ENCODE peak calls at places on chromosomes 1 and 21, in seven cellular contexts. One of them, this sample, is unnamed.

GRCh38 chr1:90831910-90832309 is 114.8 kb upstream of the BARHL2 start:
- DNase-seq in uterus: no peak
- DNase-seq in GM23248: no peak
- DNase-seq in heart left ventricle: no peak
- DNase-seq in vagina: no peak
- DNase-seq in dorsolateral prefrontal cortex: no peak
- DNase-seq in iPS DF 6.9: no peak
- DNase-seq in this sample: no peak

GRCh38 chr1:91844862-91845528 is 41.0 kb downstream of the TGFBR3 start:
- DNase-seq in uterus: peak
- DNase-seq in GM23248: peak
- DNase-seq in heart left ventricle: peak
- DNase-seq in vagina: peak
- DNase-seq in dorsolateral prefrontal cortex: no peak
- DNase-seq in iPS DF 6.9: no peak
- DNase-seq in this sample: peak

GRCh38 chr1:41659159-41659495 is 174.6 kb upstream of the EDN2 start:
- DNase-seq in uterus: no peak
- DNase-seq in GM23248: no peak
- DNase-seq in heart left ventricle: no peak
- DNase-seq in vagina: no peak
- DNase-seq in dorsolateral prefrontal cortex: no peak
- DNase-seq in iPS DF 6.9: no peak
- DNase-seq in this sample: no peak

GRCh38 chr1:15765495-15766194 is 7.0 kb downstream of the FBLIM1 start:
- DNase-seq in uterus: no peak
- DNase-seq in GM23248: peak
- DNase-seq in heart left ventricle: no peak
- DNase-seq in vagina: no peak
- DNase-seq in dorsolateral prefrontal cortex: no peak
- DNase-seq in iPS DF 6.9: no peak
- DNase-seq in this sample: no peak

GRCh38 chr1:18929686-18930085 is 26.8 kb downstream of the IFFO2 start:
- DNase-seq in uterus: no peak
- DNase-seq in GM23248: peak
- DNase-seq in heart left ventricle: no peak
- DNase-seq in vagina: no peak
- DNase-seq in dorsolateral prefrontal cortex: no peak
- DNase-seq in iPS DF 6.9: no peak
- DNase-seq in this sample: no peak

GRCh38 chr21:16709866-16710550 is 802.8 kb upstream of the CXADR start:
- DNase-seq in uterus: peak
- DNase-seq in GM23248: peak
- DNase-seq in heart left ventricle: no peak
- DNase-seq in vagina: no peak
- DNase-seq in dorsolateral prefrontal cortex: no peak
- DNase-seq in iPS DF 6.9: no peak
- DNase-seq in this sample: peak

GRCh38 chr1:67831850-67832513 is 1.3 kb downstream of the GNG12 start:
- DNase-seq in uterus: peak
- DNase-seq in GM23248: peak
- DNase-seq in heart left ventricle: peak
- DNase-seq in vagina: peak
- DNase-seq in dorsolateral prefrontal cortex: no peak
- DNase-seq in iPS DF 6.9: no peak
- DNase-seq in this sample: peak

GRCh38 chr1:221858758-221859157 is 116.9 kb upstream of the DUSP10 start:
- DNase-seq in uterus: no peak
- DNase-seq in GM23248: peak
- DNase-seq in heart left ventricle: no peak
- DNase-seq in vagina: no peak
- DNase-seq in dorsolateral prefrontal cortex: no peak
- DNase-seq in iPS DF 6.9: no peak
- DNase-seq in this sample: no peak

GRCh38 chr1:24329797-24330543 is 10.8 kb downstream of the GRHL3 start:
- DNase-seq in uterus: no peak
- DNase-seq in GM23248: peak
- DNase-seq in heart left ventricle: no peak
- DNase-seq in vagina: no peak
- DNase-seq in dorsolateral prefrontal cortex: no peak
- DNase-seq in iPS DF 6.9: no peak
- DNase-seq in this sample: no peak

GRCh38 chr1:233440952-233441401 is 113.5 kb downstream of the MAP3K21 start:
- DNase-seq in uterus: no peak
- DNase-seq in GM23248: peak
- DNase-seq in heart left ventricle: no peak
- DNase-seq in vagina: no peak
- DNase-seq in dorsolateral prefrontal cortex: no peak
- DNase-seq in iPS DF 6.9: peak
- DNase-seq in this sample: no peak

GRCh38 chr1:231584117-231584516 is 42.5 kb upstream of the DISC1 start:
- DNase-seq in uterus: no peak
- DNase-seq in GM23248: peak
- DNase-seq in heart left ventricle: no peak
- DNase-seq in vagina: no peak
- DNase-seq in dorsolateral prefrontal cortex: no peak
- DNase-seq in iPS DF 6.9: no peak
- DNase-seq in this sample: no peak

GRCh38 chr1:111604931-111605330 is 14.7 kb upstream of the RAP1A start:
- DNase-seq in uterus: no peak
- DNase-seq in GM23248: peak
- DNase-seq in heart left ventricle: no peak
- DNase-seq in vagina: no peak
- DNase-seq in dorsolateral prefrontal cortex: no peak
- DNase-seq in iPS DF 6.9: no peak
- DNase-seq in this sample: no peak

GRCh38 chr1:31867546-31867945 is 51.7 kb upstream of the SPOCD1 start:
- DNase-seq in uterus: no peak
- DNase-seq in GM23248: no peak
- DNase-seq in heart left ventricle: no peak
- DNase-seq in vagina: no peak
- DNase-seq in dorsolateral prefrontal cortex: no peak
- DNase-seq in iPS DF 6.9: no peak
- DNase-seq in this sample: no peak

GRCh38 chr1:31394628-31395193 is 18.3 kb upstream of the SERINC2 start:
- DNase-seq in uterus: peak
- DNase-seq in GM23248: peak
- DNase-seq in heart left ventricle: peak
- DNase-seq in vagina: no peak
- DNase-seq in dorsolateral prefrontal cortex: peak
- DNase-seq in iPS DF 6.9: no peak
- DNase-seq in this sample: peak

GRCh38 chr1:60078182-60078581 is 4.6 kb upstream of the C1orf87 start:
- DNase-seq in uterus: no peak
- DNase-seq in GM23248: peak
- DNase-seq in heart left ventricle: no peak
- DNase-seq in vagina: no peak
- DNase-seq in dorsolateral prefrontal cortex: no peak
- DNase-seq in iPS DF 6.9: no peak
- DNase-seq in this sample: no peak

GRCh38 chr1:174606471-174606870 is 158.7 kb downstream of the GPR52 start:
- DNase-seq in uterus: no peak
- DNase-seq in GM23248: no peak
- DNase-seq in heart left ventricle: no peak
- DNase-seq in vagina: no peak
- DNase-seq in dorsolateral prefrontal cortex: no peak
- DNase-seq in iPS DF 6.9: no peak
- DNase-seq in this sample: no peak

GRCh38 chr1:174605198-174605597 is 157.4 kb downstream of the GPR52 start:
- DNase-seq in uterus: no peak
- DNase-seq in GM23248: no peak
- DNase-seq in heart left ventricle: no peak
- DNase-seq in vagina: no peak
- DNase-seq in dorsolateral prefrontal cortex: no peak
- DNase-seq in iPS DF 6.9: no peak
- DNase-seq in this sample: no peak
- H3K27ac ChIP-seq in uterus: no peak
- H3K27ac ChIP-seq in GM23248: no peak
- H3K27ac ChIP-seq in heart left ventricle: no peak
- H3K27ac ChIP-seq in vagina: no peak
- H3K27ac ChIP-seq in dorsolateral prefrontal cortex: no peak
- H3K27ac ChIP-seq in iPS DF 6.9: no peak
- H3K27ac ChIP-seq in this sample: no peak

DNA sequence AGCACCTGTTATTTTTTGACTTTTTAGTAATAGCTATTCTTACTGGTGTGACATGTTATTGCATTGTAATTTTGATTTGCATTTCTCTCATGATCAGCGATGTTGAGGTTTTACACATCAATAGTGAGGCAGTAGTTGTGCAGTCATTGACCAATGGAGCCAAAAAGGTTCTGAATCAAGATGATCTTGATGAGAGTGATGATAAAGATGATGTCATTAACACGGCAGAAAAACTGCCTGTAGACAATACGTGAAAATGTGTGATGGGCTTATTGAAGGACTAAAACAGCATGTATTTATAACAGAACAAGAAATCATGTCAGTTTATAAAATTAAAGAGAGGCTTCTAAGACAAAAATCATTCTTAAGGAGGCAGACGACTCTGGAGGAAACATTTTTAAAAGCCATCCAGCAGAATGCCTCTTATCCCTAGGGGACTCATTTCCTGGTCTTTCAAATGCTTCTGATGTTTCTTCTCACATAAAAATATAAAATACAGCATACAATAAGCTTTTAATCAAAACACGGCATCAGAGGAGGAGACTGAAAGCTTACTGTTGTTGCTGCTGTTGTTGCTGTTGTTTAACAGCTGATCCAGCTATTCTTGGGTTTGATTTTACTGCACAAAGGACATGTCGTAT is 400.4 kb downstream of the LTN1 start:
- DNase-seq in uterus: no peak
- DNase-seq in GM23248: no peak
- DNase-seq in heart left ventricle: no peak
- DNase-seq in vagina: no peak
- DNase-seq in dorsolateral prefrontal cortex: no peak
- DNase-seq in iPS DF 6.9: no peak
- DNase-seq in this sample: no peak
- H3K27ac ChIP-seq in uterus: no peak
- H3K27ac ChIP-seq in GM23248: no peak
- H3K27ac ChIP-seq in heart left ventricle: no peak
- H3K27ac ChIP-seq in vagina: no peak
- H3K27ac ChIP-seq in dorsolateral prefrontal cortex: no peak
- H3K27ac ChIP-seq in iPS DF 6.9: no peak
- H3K27ac ChIP-seq in this sample: no peak

GRCh38 chr1:243397613-243398321 is 141.9 kb downstream of the SDCCAG8 start:
- DNase-seq in uterus: no peak
- DNase-seq in GM23248: no peak
- DNase-seq in heart left ventricle: no peak
- DNase-seq in vagina: no peak
- DNase-seq in dorsolateral prefrontal cortex: no peak
- DNase-seq in iPS DF 6.9: no peak
- DNase-seq in this sample: no peak
- H3K27ac ChIP-seq in uterus: no peak
- H3K27ac ChIP-seq in GM23248: no peak
- H3K27ac ChIP-seq in heart left ventricle: no peak
- H3K27ac ChIP-seq in vagina: no peak
- H3K27ac ChIP-seq in dorsolateral prefrontal cortex: no peak
- H3K27ac ChIP-seq in iPS DF 6.9: no peak
- H3K27ac ChIP-seq in this sample: no peak

GRCh38 chr1:110207831-110208230 is 2.3 kb upstream of the KCNC4 start:
- DNase-seq in uterus: peak
- DNase-seq in GM23248: peak
- DNase-seq in heart left ventricle: peak
- DNase-seq in vagina: no peak
- DNase-seq in dorsolateral prefrontal cortex: peak
- DNase-seq in iPS DF 6.9: no peak
- DNase-seq in this sample: peak

GRCh38 chr1:110208916-110209650 is 1.0 kb upstream of the KCNC4 start:
- DNase-seq in uterus: no peak
- DNase-seq in GM23248: no peak
- DNase-seq in heart left ventricle: no peak
- DNase-seq in vagina: no peak
- DNase-seq in dorsolateral prefrontal cortex: no peak
- DNase-seq in iPS DF 6.9: no peak
- DNase-seq in this sample: no peak

GRCh38 chr1:110210604-110211502 is 739 bp downstream of the KCNC4 start:
- DNase-seq in uterus: peak
- DNase-seq in GM23248: peak
- DNase-seq in heart left ventricle: peak
- DNase-seq in vagina: no peak
- DNase-seq in dorsolateral prefrontal cortex: peak
- DNase-seq in iPS DF 6.9: no peak
- DNase-seq in this sample: peak

GRCh38 chr1:110211503-110212164 is 1.5 kb downstream of the KCNC4 start:
- DNase-seq in uterus: no peak
- DNase-seq in GM23248: peak
- DNase-seq in heart left ventricle: no peak
- DNase-seq in vagina: no peak
- DNase-seq in dorsolateral prefrontal cortex: no peak
- DNase-seq in iPS DF 6.9: no peak
- DNase-seq in this sample: no peak

GRCh38 chr1:110209715-110210603 is at the start of gene KCNC4:
- DNase-seq in uterus: peak
- DNase-seq in GM23248: peak
- DNase-seq in heart left ventricle: peak
- DNase-seq in vagina: no peak
- DNase-seq in dorsolateral prefrontal cortex: peak
- DNase-seq in iPS DF 6.9: no peak
- DNase-seq in this sample: peak
- H3K27ac ChIP-seq in uterus: peak
- H3K27ac ChIP-seq in GM23248: peak
- H3K27ac ChIP-seq in heart left ventricle: peak
- H3K27ac ChIP-seq in vagina: peak
- H3K27ac ChIP-seq in dorsolateral prefrontal cortex: peak
- H3K27ac ChIP-seq in iPS DF 6.9: no peak
- H3K27ac ChIP-seq in this sample: peak

GRCh38 chr1:47024138-47024856 is 828 bp downstream of the CYP4X1 start:
- DNase-seq in uterus: no peak
- DNase-seq in GM23248: no peak
- DNase-seq in heart left ventricle: no peak
- DNase-seq in vagina: no peak
- DNase-seq in dorsolateral prefrontal cortex: no peak
- DNase-seq in iPS DF 6.9: no peak
- DNase-seq in this sample: no peak

GRCh38 chr1:47021070-47021469 is 2.4 kb upstream of the CYP4X1 start:
- DNase-seq in uterus: no peak
- DNase-seq in GM23248: no peak
- DNase-seq in heart left ventricle: no peak
- DNase-seq in vagina: no peak
- DNase-seq in dorsolateral prefrontal cortex: no peak
- DNase-seq in iPS DF 6.9: no peak
- DNase-seq in this sample: no peak

GRCh38 chr1:47023268-47024137 is at the start of gene CYP4X1:
- DNase-seq in uterus: peak
- DNase-seq in GM23248: peak
- DNase-seq in heart left ventricle: peak
- DNase-seq in vagina: no peak
- DNase-seq in dorsolateral prefrontal cortex: peak
- DNase-seq in iPS DF 6.9: no peak
- DNase-seq in this sample: peak
- H3K27ac ChIP-seq in uterus: peak
- H3K27ac ChIP-seq in GM23248: no peak
- H3K27ac ChIP-seq in heart left ventricle: peak
- H3K27ac ChIP-seq in vagina: peak
- H3K27ac ChIP-seq in dorsolateral prefrontal cortex: peak
- H3K27ac ChIP-seq in iPS DF 6.9: no peak
- H3K27ac ChIP-seq in this sample: peak

DNA sequence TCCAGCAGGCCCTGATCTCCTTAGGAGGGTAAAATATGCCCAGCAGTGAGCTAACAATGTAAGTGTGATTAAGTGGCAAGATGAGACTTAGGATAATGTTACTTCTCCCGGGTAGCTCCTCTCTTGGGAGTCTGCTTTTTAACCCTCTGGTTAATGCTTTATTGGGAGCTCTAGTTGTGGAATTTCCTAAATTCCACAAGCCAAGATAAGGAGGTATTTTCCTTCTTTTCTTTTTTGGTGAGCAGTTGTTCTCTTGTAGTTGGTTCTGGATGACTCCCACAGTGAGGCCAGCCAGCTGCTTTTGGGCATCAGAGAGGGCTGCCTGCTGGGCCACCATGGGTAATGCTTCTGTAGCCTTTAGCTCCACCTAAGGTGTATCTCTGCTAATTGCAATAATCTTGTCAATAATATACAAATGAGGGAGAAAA is 19.3 kb downstream of the C1orf52 start:
- DNase-seq in uterus: no peak
- DNase-seq in GM23248: peak
- DNase-seq in heart left ventricle: no peak
- DNase-seq in vagina: no peak
- DNase-seq in dorsolateral prefrontal cortex: no peak
- DNase-seq in iPS DF 6.9: no peak
- DNase-seq in this sample: no peak
- H3K27ac ChIP-seq in uterus: peak
- H3K27ac ChIP-seq in GM23248: no peak
- H3K27ac ChIP-seq in heart left ventricle: peak
- H3K27ac ChIP-seq in vagina: no peak
- H3K27ac ChIP-seq in dorsolateral prefrontal cortex: no peak
- H3K27ac ChIP-seq in iPS DF 6.9: no peak
- H3K27ac ChIP-seq in this sample: no peak